ENCODE peak calls at places on chromosomes 5 and 9, in ten cellular contexts. H is mesendoderm; V is pancreas; Z is aorta; Q is psoas muscle; E is breast epithelium; K is naive thymus-derived CD4-positive, alpha-beta T cell; L is effector memory CD4-positive, alpha-beta T cell; X is dorsolateral prefrontal cortex; G is spleen. W is an unnamed sample.

GRCh38 chr5:104540448-104540847 is 977.9 kb upstream of the NUDT12 start:
- DNase-seq in Z (no peak), H (no peak), L (no peak), K (no peak), E (no peak), G (no peak), Q (no peak), X (no peak), V (peak), W (no peak)

GRCh38 chr5:167945542-167946384 is 345.7 kb upstream of the WWC1 start:
- DNase-seq in K (no peak), E (no peak), Z (peak), Q (peak), V (no peak), H (peak), G (no peak), L (no peak), X (no peak), W (no peak)

GRCh38 chr9:27548055-27548741 is 18.6 kb upstream of the MOB3B start:
- DNase-seq in K (no peak), L (no peak), Q (no peak), E (no peak), Z (no peak), H (peak), V (no peak), X (no peak), G (no peak), W (no peak)

GRCh38 chr9:134492721-134493470 is 148.7 kb upstream of the COL5A1 start:
- DNase-seq in Z (peak), G (peak), L (no peak), K (no peak), Q (no peak), E (no peak), H (no peak), V (no peak), X (peak), W (no peak)

GRCh38 chr5:32935292-32935691 is 224.2 kb downstream of the NPR3 start:
- DNase-seq in E (no peak), Z (no peak), X (no peak), L (no peak), K (no peak), G (no peak), Q (no peak), V (no peak), H (no peak), W (no peak)

GRCh38 chr5:134227259-134227658 is 1.4 kb upstream of the PPP2CA start:
- DNase-seq in Q (no peak), L (no peak), K (peak), V (no peak), G (no peak), X (peak), H (peak), E (no peak), Z (no peak), W (peak)

GRCh38 chr9:105053209-105053652 is 125.3 kb upstream of the ABCA1 start:
- DNase-seq in Z (peak), X (no peak), K (no peak), H (no peak), G (no peak), Q (peak), E (no peak), L (no peak), V (no peak), W (no peak)

GRCh38 chr9:113541019-113541900 is 77.7 kb downstream of the RGS3 start:
- DNase-seq in L (no peak), Q (no peak), V (no peak), X (no peak), H (peak), K (no peak), E (no peak), G (peak), Z (peak), W (peak)

GRCh38 chr9:133331221-133331620 is 4.8 kb downstream of the SURF6 start:
- DNase-seq in H (no peak), L (no peak), Z (peak), K (no peak), Q (peak), V (no peak), X (peak), G (peak), E (no peak), W (no peak)

GRCh38 chr9:123102380-123103113 is 69.1 kb downstream of the GPR21 start:
- DNase-seq in L (no peak), Q (no peak), X (no peak), H (peak), K (no peak), V (no peak), Z (no peak), G (no peak), E (no peak), W (no peak)

GRCh38 chr9:117835798-117836197 is 131.6 kb downstream of the TLR4 start:
- DNase-seq in H (no peak), G (no peak), Q (no peak), Z (no peak), E (no peak), X (no peak), K (no peak), L (no peak), V (no peak), W (no peak)

GRCh38 chr9:124209279-124209678 is 48.5 kb upstream of the NEK6 start:
- DNase-seq in H (peak), Q (peak), L (no peak), V (no peak), G (no peak), E (no peak), K (no peak), Z (peak), X (peak), W (no peak)

GRCh38 chr5:34012791-34013190 is 4.9 kb upstream of the AMACR start:
- DNase-seq in Q (no peak), V (no peak), X (no peak), K (no peak), G (no peak), E (no peak), H (no peak), Z (peak), L (no peak), W (no peak)

GRCh38 chr5:17180957-17181723 is 36.3 kb upstream of the BASP1 start:
- DNase-seq in Q (no peak), X (no peak), Z (no peak), G (no peak), E (no peak), V (no peak), L (no peak), K (no peak), H (peak), W (no peak)

GRCh38 chr9:86487222-86487841 is 133.1 kb upstream of the TUT7 start:
- DNase-seq in G (no peak), Z (no peak), L (no peak), H (peak), Q (no peak), K (no peak), E (no peak), V (no peak), X (no peak), W (no peak)

GRCh38 chr5:62305715-62306493 is at the start of gene KIF2A:
- DNase-seq in V (peak), Z (peak), E (peak), Q (peak), L (peak), K (peak), G (peak), X (peak), H (peak), W (peak)

GRCh38 chr5:113612060-113612496 is 98.6 kb downstream of the YTHDC2 start:
- DNase-seq in E (no peak), X (no peak), V (no peak), H (peak), Z (no peak), G (no peak), L (no peak), K (peak), Q (no peak), W (no peak)

GRCh38 chr5:33691846-33692245 is 199.9 kb downstream of the ADAMTS12 start:
- DNase-seq in H (no peak), Z (no peak), V (no peak), L (no peak), K (no peak), Q (no peak), X (no peak), G (no peak), E (no peak), W (no peak)

GRCh38 chr5:136046231-136046630 is 17.4 kb downstream of the TGFBI start:
- DNase-seq in Z (peak), E (no peak), K (no peak), X (no peak), G (peak), Q (no peak), L (no peak), H (no peak), V (no peak), W (no peak)

DNA sequence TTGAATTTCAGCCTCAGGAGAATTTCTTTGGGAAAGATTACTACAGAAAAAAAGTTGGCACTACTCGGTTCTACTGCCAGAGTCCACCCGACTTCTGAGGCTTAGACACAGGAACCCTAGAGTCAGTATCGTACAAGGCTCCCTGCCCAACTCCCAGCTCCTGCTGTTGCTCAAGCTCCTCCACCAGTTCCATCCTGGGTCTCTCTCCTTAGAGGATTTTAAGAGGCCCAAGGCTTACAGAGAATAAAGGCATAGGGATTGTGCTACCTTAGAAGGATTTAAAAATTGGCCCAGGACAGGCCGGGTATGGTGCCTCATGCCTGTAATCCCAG is 29.0 kb upstream of the SSBP2 start:
- DNase-seq in G (no peak), K (peak), X (no peak), Q (no peak), V (no peak), L (no peak), Z (no peak), H (no peak), E (no peak), W (no peak)
- H3K27ac ChIP-seq in G (peak), K (peak), X (peak), Q (peak), V (no peak), L (no peak), Z (peak), H (no peak), E (peak), W (no peak)

GRCh38 chr9:72951043-72951442 is 1.8 kb downstream of the ALDH1A1 start:
- DNase-seq in V (no peak), L (no peak), X (no peak), H (no peak), K (no peak), Z (no peak), G (no peak), Q (no peak), E (no peak), W (no peak)
- H3K27ac ChIP-seq in V (peak), L (no peak), X (no peak), H (no peak), K (no peak), Z (no peak), G (peak), Q (peak), E (no peak), W (no peak)

GRCh38 chr5:132497488-132497997 is 7.0 kb upstream of the IRF1 start:
- DNase-seq in Z (peak), G (peak), V (peak), H (peak), K (no peak), X (no peak), Q (peak), E (no peak), L (no peak), W (no peak)

GRCh38 chr5:132499440-132500243 is 9.1 kb upstream of the IRF1 start:
- DNase-seq in E (no peak), V (no peak), L (no peak), Z (no peak), H (peak), G (no peak), X (no peak), K (no peak), Q (no peak), W (no peak)

GRCh38 chr5:132498152-132498551 is 7.6 kb upstream of the IRF1 start:
- DNase-seq in Q (peak), E (no peak), L (no peak), G (peak), H (peak), X (no peak), V (peak), Z (peak), K (no peak), W (no peak)

GRCh38 chr5:132500244-132500930 is 9.8 kb upstream of the IRF1 start:
- DNase-seq in Z (no peak), H (no peak), K (no peak), G (no peak), Q (no peak), V (no peak), L (no peak), X (no peak), E (no peak), W (no peak)

GRCh38 chr5:132498686-132499271 is 8.2 kb upstream of the IRF1 start:
- DNase-seq in Q (no peak), X (no peak), L (no peak), K (no peak), E (no peak), V (no peak), H (no peak), G (no peak), Z (no peak), W (no peak)
- H3K27ac ChIP-seq in Q (peak), X (peak), L (peak), K (peak), E (peak), V (peak), H (no peak), G (peak), Z (peak), W (no peak)

DNA sequence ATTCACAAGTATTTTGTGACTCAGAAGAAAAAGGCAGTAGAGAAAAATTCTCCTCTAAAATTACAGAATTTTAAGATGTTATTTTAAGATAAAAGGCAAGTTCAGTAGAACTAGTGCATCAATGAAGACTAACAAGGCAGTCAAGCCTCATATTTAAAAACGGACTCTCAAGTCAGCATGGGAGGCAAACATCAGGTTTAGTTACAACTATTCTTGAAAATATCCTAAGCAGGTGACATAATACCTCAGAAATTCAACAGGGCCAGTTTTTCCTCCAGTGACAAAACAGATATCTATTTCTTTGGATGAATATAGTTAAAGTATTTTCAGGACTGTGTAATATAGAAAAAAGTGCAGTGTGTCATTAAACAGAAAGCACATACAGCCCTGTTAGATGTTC is 194.0 kb upstream of the NMUR2 start:
- DNase-seq in X (no peak), E (no peak), G (no peak), Q (no peak), Z (no peak), V (no peak), H (no peak), L (no peak), K (no peak), W (no peak)
- H3K27ac ChIP-seq in X (no peak), E (no peak), G (no peak), Q (no peak), Z (no peak), V (no peak), H (no peak), L (no peak), K (no peak), W (no peak)

W was measured in caudate nucleus.